ENCODE peak calls at places on chromosomes 3 and 15, in five cellular contexts. I, S, B, L and N are unnamed samples.

GRCh38 chr15:81910997-81911396 is 134.8 kb downstream of the MEX3B start:
- DNase-seq in B (no peak), I (no peak), S (no peak), L (no peak), N (no peak)

GRCh38 chr3:55362206-55362960 is 124.7 kb downstream of the WNT5A start:
- DNase-seq in S (no peak), L (no peak), B (peak; percentile 65), I (no peak), N (no peak)

GRCh38 chr3:124053871-124054270 is 61.9 kb upstream of the ROPN1 start:
- DNase-seq in I (no peak), S (no peak), B (peak; percentile 23), L (no peak), N (no peak)

GRCh38 chr3:11434017-11434526 is 161.9 kb downstream of the ATG7 start:
- DNase-seq in S (no peak), I (no peak), L (peak; percentile 77), B (peak; percentile 28), N (no peak)

GRCh38 chr3:178082508-178082907 is 453.7 kb upstream of the KCNMB2 start:
- DNase-seq in I (no peak), L (no peak), S (no peak), B (no peak), N (no peak)

GRCh38 chr3:186757214-186757613 is 26.2 kb upstream of the EIF4A2 start:
- DNase-seq in S (no peak), L (no peak), I (no peak), B (no peak), N (no peak)

GRCh38 chr15:48005921-48006541 is 114.8 kb upstream of the SLC24A5 start:
- DNase-seq in B (peak; percentile 1), S (no peak), I (no peak), L (no peak), N (no peak)

GRCh38 chr3:13619661-13620230 is 70.8 kb downstream of the FBLN2 start:
- DNase-seq in S (no peak), I (no peak), B (no peak), L (no peak), N (no peak)

GRCh38 chr3:197522881-197523342 is 32.9 kb downstream of the BDH1 start:
- DNase-seq in B (no peak), S (no peak), L (no peak), I (no peak), N (no peak)

GRCh38 chr15:96125681-96126080 is 204.8 kb upstream of the NR2F2 start:
- DNase-seq in S (no peak), L (no peak), I (no peak), B (peak; percentile 35), N (no peak)

GRCh38 chr15:59227021-59227420 is 20.4 kb downstream of the LDHAL6B start:
- DNase-seq in L (no peak), B (no peak), I (no peak), S (no peak), N (no peak)

GRCh38 chr15:42138968-42139386 is 17.5 kb downstream of the PLA2G4F start:
- DNase-seq in L (no peak), S (no peak), B (no peak), I (no peak), N (no peak)

GRCh38 chr3:124381565-124382333 is 348.5 kb upstream of the UMPS start:
- DNase-seq in L (no peak), S (no peak), B (peak; percentile 42), I (no peak), N (no peak)

GRCh38 chr15:66041276-66041675 is 172.0 kb downstream of the RAB11A start:
- DNase-seq in I (no peak), S (no peak), L (no peak), B (no peak), N (no peak)

GRCh38 chr3:9704343-9705322 is 1.0 kb downstream of the CPNE9 start:
- DNase-seq in S (peak; percentile 14), B (peak; percentile 23), L (no peak), I (no peak), N (no peak)
- H3K4me3 ChIP-seq in S (peak overlapping the region; percentile 27), B (peak overlapping the region; percentile 20), L (peak overlapping the region; percentile 67), I (no peak overlapping the region), N (peak overlapping the region; percentile 27)

DNA sequence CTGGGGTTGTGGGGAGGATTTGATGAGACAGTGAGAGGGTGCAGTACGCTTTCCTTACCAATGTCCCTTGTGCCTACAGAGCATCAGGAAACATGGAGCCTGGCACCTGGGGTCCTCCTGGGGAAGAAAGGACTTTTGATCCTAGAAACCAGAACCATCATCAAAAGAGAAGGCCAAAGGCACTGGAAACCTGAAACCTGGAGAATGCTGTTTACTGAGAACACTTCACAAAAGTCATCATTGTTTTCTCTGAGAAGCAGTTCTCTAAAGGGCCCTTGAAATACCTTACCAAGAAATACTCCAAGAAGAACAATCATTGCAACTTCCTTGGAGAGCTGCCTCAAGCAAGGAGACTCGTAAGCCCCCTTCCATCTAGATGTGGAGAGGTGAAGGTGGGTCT is 66.0 kb downstream of the TLE3 start:
- DNase-seq in B (no peak), L (no peak), I (no peak), S (no peak), N (no peak)
- H3K27ac ChIP-seq in B (no peak overlapping the region), L (no peak overlapping the region), I (no peak overlapping the region), S (no peak overlapping the region), N (no peak overlapping the region)

GRCh38 chr15:89822030-89822429 is 7.4 kb upstream of the ANPEP start:
- DNase-seq in B (no peak), L (no peak), S (no peak), I (no peak), N (no peak)

GRCh38 chr15:89823836-89824606 is 9.4 kb upstream of the ANPEP start:
- DNase-seq in L (peak; percentile 73), S (no peak), B (no peak), I (no peak), N (no peak)

GRCh38 chr15:89822951-89823701 is 8.5 kb upstream of the ANPEP start:
- DNase-seq in L (no peak), I (no peak), S (no peak), B (peak; percentile 50), N (no peak)

GRCh38 chr15:89820651-89821611 is 6.3 kb upstream of the ANPEP start:
- DNase-seq in B (peak; percentile 76), I (no peak), S (no peak), L (no peak), N (no peak)

GRCh38 chr15:89822611-89822950 is 7.9 kb upstream of the ANPEP start:
- DNase-seq in B (no peak), I (no peak), L (peak; percentile 70), S (no peak), N (no peak)
- H3K4me3 ChIP-seq in B (no peak overlapping the region), I (no peak overlapping the region), L (no peak overlapping the region), S (no peak overlapping the region), N (no peak overlapping the region)

DNA sequence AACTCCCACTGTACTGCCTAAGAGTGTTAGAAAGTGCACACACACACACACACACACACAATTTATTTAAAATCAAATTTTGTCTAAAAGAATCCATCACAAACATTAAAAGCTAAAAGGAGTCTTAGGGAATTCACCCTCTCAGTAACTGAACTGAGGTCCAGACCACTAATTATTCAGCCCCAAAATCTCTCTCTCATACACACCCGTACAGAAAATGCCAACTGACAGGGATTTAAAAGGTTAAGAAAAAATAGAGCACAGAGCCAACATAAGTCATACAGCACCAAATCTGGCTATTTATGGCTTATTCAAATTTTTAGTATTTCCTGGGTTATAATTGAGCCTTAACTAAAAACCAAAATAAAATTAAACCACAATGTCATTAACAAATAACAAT is 20.7 kb downstream of the GBE1 start:
- DNase-seq in S (no peak), I (no peak), L (no peak), B (no peak), N (no peak)
- H3K27ac ChIP-seq in S (no peak overlapping the region), I (no peak overlapping the region), L (peak overlapping the region; percentile 83), B (no peak overlapping the region), N (no peak overlapping the region)

DNA sequence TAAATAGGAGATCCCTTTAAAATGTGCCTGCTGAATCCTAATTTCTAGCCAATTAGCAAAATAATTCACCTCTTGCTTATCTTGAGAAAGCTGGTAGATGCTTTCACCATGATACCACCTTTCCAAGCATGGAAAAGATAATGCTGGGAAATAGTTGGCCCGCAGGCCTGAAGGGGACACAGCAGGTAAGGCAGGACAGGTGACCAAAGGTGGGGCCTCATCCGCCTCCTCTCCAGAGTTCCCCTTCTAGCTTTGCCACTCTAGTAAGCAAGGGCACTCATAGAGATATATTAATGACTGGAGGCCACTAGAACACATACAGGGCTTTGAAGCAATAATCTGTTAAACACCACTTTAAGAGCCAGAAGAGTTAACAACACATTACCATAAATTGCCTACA is 45.5 kb downstream of the SATB1 start:
- DNase-seq in B (no peak), L (no peak), I (no peak), S (no peak), N (no peak)
- H3K4me3 ChIP-seq in B (no peak overlapping the region), L (no peak overlapping the region), I (no peak overlapping the region), S (no peak overlapping the region), N (no peak overlapping the region)

GRCh38 chr3:141812586-141812985 is 49.4 kb downstream of the GRK7 start:
- DNase-seq in B (no peak), S (no peak), L (no peak), I (no peak), N (no peak)
- H3K27ac ChIP-seq in B (no peak overlapping the region), S (no peak overlapping the region), L (no peak overlapping the region), I (no peak overlapping the region), N (no peak overlapping the region)

GRCh38 chr3:32303051-32303786 is 64.7 kb downstream of the CMTM8 start:
- DNase-seq in I (peak; percentile 8), L (no peak), B (no peak), S (no peak), N (no peak)
- H3K4me3 ChIP-seq in I (peak overlapping the region; percentile 10), L (no peak overlapping the region), B (no peak overlapping the region), S (no peak overlapping the region), N (no peak overlapping the region)

GRCh38 chr15:31403096-31403495 is 76.5 kb downstream of the KLF13 start:
- DNase-seq in I (no peak), B (no peak), L (no peak), S (no peak), N (no peak)
- H3K27ac ChIP-seq in I (no peak overlapping the region), B (peak overlapping the region; percentile 67), L (peak overlapping the region; percentile 85), S (no peak overlapping the region), N (peak overlapping the region; percentile 59)